ENCODE peak calls at places on chromosome 22, in four cellular contexts. T, E, F and X are unnamed samples.

GRCh38 chr22:27115816-27116256 is 458.4 kb downstream of the MIAT start:
- DNase-seq in T (no peak), E (no peak), F (no peak), X (peak)

GRCh38 chr22:20248461-20248959 is 19.6 kb downstream of the RTN4R start:
- DNase-seq in T (no peak), E (no peak), F (no peak), X (no peak)

GRCh38 chr22:42062506-42063190 is 8.0 kb downstream of the NAGA start:
- DNase-seq in T (no peak), E (no peak), F (no peak), X (no peak)

GRCh38 chr22:26476705-26477340 is 6.8 kb downstream of the HPS4 start:
- DNase-seq in T (no peak), E (no peak), F (no peak), X (no peak)

GRCh38 chr22:31290494-31291402 is 1.5 kb downstream of the PIK3IP1 start:
- DNase-seq in T (peak), E (peak), F (peak), X (peak)

GRCh38 chr22:41517172-41518047 is 26.9 kb downstream of the POLR3H start:
- DNase-seq in T (no peak), E (no peak), F (no peak), X (peak)

GRCh38 chr22:18029686-18030267 is 5.4 kb upstream of the MICAL3 start:
- DNase-seq in T (no peak), E (no peak), F (no peak), X (no peak)

GRCh38 chr22:26385164-26385563 is 43.9 kb upstream of the ASPHD2 start:
- DNase-seq in T (no peak), E (no peak), F (no peak), X (no peak)

GRCh38 chr22:32917577-32918375 is 116.3 kb downstream of the TIMP3 start:
- DNase-seq in T (peak), E (no peak), F (no peak), X (peak)

DNA sequence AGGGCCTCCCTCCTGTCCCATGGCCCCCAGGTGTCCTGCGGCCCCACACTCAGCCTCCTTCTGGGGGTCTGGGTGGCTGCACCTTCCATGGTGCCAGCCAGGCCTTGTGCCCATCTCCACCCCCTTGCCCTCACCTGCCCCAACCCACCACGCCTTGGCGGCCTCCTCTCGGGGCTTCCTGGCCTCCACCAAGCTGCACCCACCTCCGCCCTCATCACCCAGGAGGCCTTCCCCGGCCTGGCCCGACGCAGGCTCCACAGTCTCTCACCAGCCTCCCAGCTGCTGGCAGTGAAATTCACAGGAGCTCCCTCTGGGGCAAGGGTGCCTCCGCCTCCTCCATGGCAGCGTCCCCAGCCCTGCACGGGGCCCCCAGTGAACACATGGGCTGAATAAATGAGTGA is 35.9 kb upstream of the WNT7B start:
- DNase-seq in T (peak), E (no peak), F (peak), X (no peak)
- H3K4me3 ChIP-seq in T (peak), E (no peak), F (peak), X (no peak)

DNA sequence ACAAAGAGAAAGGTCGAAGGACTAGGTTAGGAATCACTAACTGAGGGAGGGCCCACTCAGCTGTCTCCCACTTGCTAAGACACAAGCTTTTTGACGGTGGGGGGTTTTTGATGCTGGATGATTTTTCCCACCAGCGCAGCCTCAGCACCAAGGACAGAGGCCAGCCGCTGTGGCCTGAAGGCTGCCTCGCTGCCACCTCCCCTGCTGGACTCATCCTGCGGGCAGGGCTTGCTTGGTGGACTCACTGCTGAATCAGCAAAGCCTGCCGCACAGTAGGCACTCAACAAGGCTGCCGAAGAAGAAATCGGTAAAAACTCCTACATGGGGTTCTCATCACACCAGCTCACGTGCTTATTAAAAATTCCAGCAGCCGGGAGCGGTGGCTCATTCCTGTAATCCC is 2.6 kb downstream of the ALG12 start:
- DNase-seq in T (no peak), E (no peak), F (peak), X (no peak)
- H3K4me3 ChIP-seq in T (no peak), E (no peak), F (no peak), X (no peak)

GRCh38 chr22:50481045-50481439 is 301 bp upstream of the ADM2 start:
- DNase-seq in T (no peak), E (no peak), F (no peak), X (no peak)
- H3K4me3 ChIP-seq in T (peak), E (no peak), F (peak), X (peak)

DNA sequence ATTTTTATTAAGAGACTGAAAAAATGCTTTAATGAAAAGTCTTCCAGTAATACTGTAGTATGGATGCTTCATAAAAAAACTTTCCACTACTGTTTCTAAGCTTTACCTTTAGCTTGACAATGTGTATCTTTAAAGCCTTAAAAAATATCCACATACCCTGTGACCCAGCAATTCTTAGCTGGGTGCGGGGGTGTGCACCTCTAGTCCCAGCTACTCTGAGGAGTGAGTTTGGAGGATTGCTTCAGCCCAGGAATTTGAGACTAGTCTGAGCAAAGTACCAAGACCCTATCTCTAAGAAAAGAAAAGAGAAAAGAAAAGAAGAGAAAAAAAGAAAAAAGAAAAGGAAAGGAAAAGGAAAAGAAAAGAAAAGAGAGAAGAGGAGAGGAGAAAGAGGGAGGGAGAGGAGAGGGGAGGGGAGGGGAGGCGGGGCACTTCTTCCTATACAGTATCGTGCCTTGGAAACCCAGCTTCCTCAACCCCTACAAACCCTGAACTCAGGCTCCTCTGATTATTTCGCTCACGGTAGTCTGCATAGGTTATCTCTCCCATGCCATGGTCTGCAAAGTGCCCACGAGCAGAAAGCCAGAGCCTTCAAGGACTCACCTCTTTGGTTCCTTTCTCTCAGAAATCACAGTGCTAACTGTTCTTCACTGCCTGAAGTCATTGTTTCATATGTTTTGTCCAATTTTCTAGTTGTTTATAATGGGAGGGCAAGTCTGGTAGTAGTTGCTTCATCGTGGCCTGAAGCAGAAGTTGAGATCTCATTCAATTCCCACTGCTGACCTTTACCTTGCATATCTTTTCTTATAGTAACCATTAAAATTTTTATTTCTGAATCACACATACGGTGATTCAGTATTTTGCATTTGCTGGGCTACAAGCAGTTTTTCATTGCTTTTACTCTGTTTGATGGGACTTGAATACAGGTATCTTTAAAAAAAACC is 82.2 kb downstream of the FAM83F start:
- DNase-seq in T (no peak), E (no peak), F (no peak), X (no peak)
- H3K4me3 ChIP-seq in T (no peak), E (peak), F (no peak), X (no peak)